ENCODE peak calls at places on chromosomes 4 and X, in four cellular contexts. F, R, H and A are unnamed samples.

GRCh38 chr4:137896221-137896737 is 345.9 kb downstream of the SLC7A11 start:
- DNase-seq in F (no peak), R (no peak), H (no peak), A (no peak)

GRCh38 chr4:2940267-2941137 is 22.7 kb downstream of the NOP14 start:
- DNase-seq in F (no peak), R (no peak), H (no peak), A (no peak)

GRCh38 chr4:21830272-21830671 is 118.3 kb downstream of the KCNIP4 start:
- DNase-seq in F (no peak), R (no peak), H (no peak), A (no peak)

GRCh38 chr4:30402276-30402675 is 317.9 kb upstream of the PCDH7 start:
- DNase-seq in F (no peak), R (no peak), H (no peak), A (no peak)

GRCh38 chr4:1116837-1117236 is 3.5 kb upstream of the RNF212 start:
- DNase-seq in F (no peak), R (no peak), H (no peak), A (no peak)

GRCh38 chrX:17374619-17375360 is at the start of gene NHS:
- DNase-seq in F (peak), R (no peak), H (no peak), A (peak)

GRCh38 chrX:23616361-23616760 is 50.9 kb upstream of the PRDX4 start:
- DNase-seq in F (peak), R (peak), H (no peak), A (peak)

GRCh38 chr4:142656178-142656577 is 189.9 kb downstream of the INPP4B start:
- DNase-seq in F (no peak), R (no peak), H (no peak), A (no peak)

GRCh38 chr4:152304220-152304619 is 231.7 kb downstream of the FBXW7 start:
- DNase-seq in F (no peak), R (no peak), H (peak), A (no peak)

GRCh38 chr4:38804654-38805295 is at the start of gene TLR1:
- DNase-seq in F (no peak), R (peak), H (peak), A (no peak)

GRCh38 chr4:41550308-41550707 is 12.4 kb downstream of the LIMCH1 start:
- DNase-seq in F (no peak), R (no peak), H (no peak), A (no peak)

GRCh38 chrX:1221296-1221845 is 8.9 kb upstream of the CRLF2 start:
- DNase-seq in F (no peak), R (no peak), H (no peak), A (no peak)

GRCh38 chr4:47313396-47313795 is 150.1 kb downstream of the COMMD8 start:
- DNase-seq in F (no peak), R (no peak), H (no peak), A (no peak)

GRCh38 chrX:118975831-118976598 is 1.6 kb downstream of the LONRF3 start:
- DNase-seq in F (peak), R (peak), H (no peak), A (peak)

GRCh38 chr4:175109933-175110332 is 191.8 kb downstream of the ADAM29 start:
- DNase-seq in F (no peak), R (no peak), H (peak), A (peak)

GRCh38 chr4:4358093-4358840 is 28.6 kb upstream of the NSG1 start:
- DNase-seq in F (no peak), R (no peak), H (no peak), A (no peak)

GRCh38 chrX:16953606-16954211 is 7.3 kb downstream of the REPS2 start:
- DNase-seq in F (no peak), R (no peak), H (no peak), A (no peak)

GRCh38 chr4:103634236-103634635 is 85.5 kb downstream of the TACR3 start:
- DNase-seq in F (no peak), R (no peak), H (no peak), A (no peak)

GRCh38 chrX:15468036-15468435 is 25.1 kb downstream of the PIR start:
- DNase-seq in F (no peak), R (no peak), H (no peak), A (peak)

GRCh38 chr4:123060039-123060770 is 137.8 kb upstream of the NUDT6 start:
- DNase-seq in F (no peak), R (no peak), H (no peak), A (no peak)

GRCh38 chr4:188107931-188108843 is 1.2 kb downstream of the TRIML2 start:
- DNase-seq in F (no peak), R (no peak), H (no peak), A (no peak)

GRCh38 chr4:24915121-24915922 is 2.5 kb upstream of the CCDC149 start:
- DNase-seq in F (no peak), R (peak), H (no peak), A (no peak)

GRCh38 chr4:55733874-55734437 is 85.6 kb upstream of the EXOC1L start:
- DNase-seq in F (peak), R (peak), H (no peak), A (no peak)

GRCh38 chr4:77342170-77342810 is 185.3 kb downstream of the CCNG2 start:
- DNase-seq in F (no peak), R (no peak), H (no peak), A (no peak)

GRCh38 chrX:29841750-29842149 is 373.6 kb upstream of the MAGEB2 start:
- DNase-seq in F (no peak), R (no peak), H (no peak), A (no peak)

GRCh38 chrX:12901486-12901885 is 4.9 kb upstream of the TLR8 start:
- DNase-seq in F (peak), R (peak), H (no peak), A (peak)

GRCh38 chrX:8803326-8803725 is 2.1 kb upstream of the FAM9A start:
- DNase-seq in F (no peak), R (no peak), H (no peak), A (no peak)

GRCh38 chr4:121740796-121741409 is 24.1 kb downstream of the SMIM43 start:
- DNase-seq in F (no peak), R (no peak), H (no peak), A (no peak)
- TF ChIP-seq BHLHE40 in F (no peak), R (no peak), H (no peak), A (no peak)

DNA sequence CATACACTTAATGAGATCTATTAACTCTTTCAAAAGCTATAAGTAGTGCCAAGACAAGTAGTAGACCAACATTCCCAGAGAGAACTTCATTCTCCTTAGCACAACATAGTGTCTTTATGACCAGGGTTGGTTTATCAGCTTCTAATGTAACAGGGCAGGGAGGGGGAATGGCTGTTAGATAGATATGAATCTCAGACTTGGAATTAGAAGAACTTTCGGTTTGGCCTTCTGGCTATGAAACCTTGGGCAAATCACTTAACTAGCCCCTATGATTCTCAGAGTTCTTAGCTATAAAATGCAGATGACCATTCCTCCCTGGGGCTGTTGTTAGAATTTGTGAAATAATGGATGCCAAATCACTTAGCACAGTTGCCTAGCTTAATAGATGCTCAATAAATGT is 132.2 kb downstream of the SLC10A7 start:
- DNase-seq in F (no peak), R (no peak), H (no peak), A (no peak)
- TF ChIP-seq TARDBP in F (no peak), R (no peak), H (no peak), A (no peak)

GRCh38 chr4:82562553-82562854 is 716 bp upstream of the TMEM150C start:
- DNase-seq in F (no peak), R (no peak), H (no peak), A (no peak)

GRCh38 chr4:82567444-82567843 is 5.7 kb upstream of the TMEM150C start:
- DNase-seq in F (no peak), R (no peak), H (no peak), A (no peak)

GRCh38 chr4:82560853-82561744 is 689 bp downstream of the TMEM150C start:
- DNase-seq in F (no peak), R (no peak), H (no peak), A (peak)

GRCh38 chr4:82559735-82560120 is 2.1 kb downstream of the TMEM150C start:
- DNase-seq in F (no peak), R (no peak), H (no peak), A (no peak)

DNA sequence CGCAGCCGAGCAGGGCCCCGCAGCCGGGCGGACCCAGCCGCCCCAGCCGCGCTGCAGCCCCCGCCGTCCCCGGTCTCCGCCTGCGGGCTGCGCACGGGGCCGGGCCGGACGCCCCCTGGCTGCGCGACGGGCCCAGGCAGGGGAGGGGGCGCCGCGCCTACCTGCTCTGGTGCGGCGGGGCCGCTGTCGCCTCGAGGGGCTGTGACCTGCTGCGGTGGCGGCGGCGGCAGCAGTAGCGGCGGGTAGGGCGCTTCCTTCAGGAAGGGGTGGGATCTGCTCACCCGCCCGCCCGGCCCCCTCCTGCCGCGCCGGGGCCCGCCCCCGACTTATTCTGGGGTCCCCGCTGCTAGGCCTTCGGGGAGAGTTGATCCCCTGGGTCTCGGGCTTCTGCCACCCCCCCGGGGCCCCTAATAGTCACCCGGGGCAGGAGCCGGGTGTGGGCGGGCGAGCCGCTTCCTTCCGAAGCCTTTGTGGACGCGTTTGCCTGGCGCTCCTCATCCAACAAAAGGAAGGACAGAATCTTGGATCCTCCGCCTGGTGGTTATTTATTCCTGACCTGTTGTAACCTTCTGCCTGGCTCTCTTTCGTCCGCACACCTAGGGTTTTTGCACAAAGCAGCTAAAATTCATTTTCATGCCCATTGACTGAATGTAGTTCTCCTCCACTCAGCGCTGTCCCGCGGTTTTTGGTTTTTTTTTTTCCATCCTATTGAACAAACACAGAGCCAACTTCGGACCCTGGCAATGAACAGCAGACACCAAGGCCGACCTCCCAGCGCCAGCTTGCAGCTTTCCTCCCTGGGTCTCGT is at the start of gene TMEM150C:
- DNase-seq in F (no peak), R (no peak), H (no peak), A (peak)
- TF ChIP-seq BHLHE40 in F (no peak), R (no peak), H (no peak), A (no peak)

DNA sequence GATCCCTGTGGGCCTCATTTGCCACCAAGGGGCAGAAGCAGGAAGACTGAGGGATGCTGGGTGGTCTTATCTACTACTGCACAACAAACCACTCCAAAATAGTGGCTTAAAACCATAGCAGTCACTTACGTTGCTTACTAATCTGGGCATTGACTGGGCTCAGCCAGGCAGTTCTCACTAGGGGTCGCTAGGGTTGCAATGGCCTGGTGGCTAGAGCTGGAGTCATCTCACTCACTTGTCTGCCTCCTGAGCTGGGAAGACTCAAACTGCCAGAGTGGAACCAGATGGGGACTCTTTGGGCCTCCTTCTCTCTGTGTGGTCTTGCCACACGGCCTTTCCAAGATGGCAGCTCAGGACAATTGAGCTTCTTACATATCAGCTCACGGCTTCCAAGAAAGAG is 216.3 kb upstream of the BCOR start:
- DNase-seq in F (no peak), R (no peak), H (no peak), A (peak)
- TF ChIP-seq TARDBP in F (no peak), R (no peak), H (no peak), A (no peak)

DNA sequence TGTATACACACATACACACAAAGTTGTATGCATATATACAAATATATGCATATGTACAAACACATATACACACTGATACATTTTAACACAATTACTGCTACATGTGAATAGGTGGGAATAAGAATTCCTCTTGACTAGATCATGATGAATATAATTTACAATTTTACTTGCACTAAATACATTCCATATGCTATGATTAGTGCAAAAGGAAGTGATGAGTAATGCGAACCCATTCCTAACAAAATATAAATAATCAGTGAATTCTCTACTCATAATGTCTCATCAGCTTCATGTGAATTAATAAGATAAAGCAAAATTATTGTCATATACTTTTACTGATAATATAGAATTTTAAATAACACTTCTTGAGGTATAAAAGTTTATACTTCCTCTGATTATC is 1077.3 kb upstream of the PCDH10 start:
- DNase-seq in F (no peak), R (no peak), H (no peak), A (no peak)
- TF ChIP-seq BHLHE40 in F (no peak), R (no peak), H (no peak), A (no peak)

DNA sequence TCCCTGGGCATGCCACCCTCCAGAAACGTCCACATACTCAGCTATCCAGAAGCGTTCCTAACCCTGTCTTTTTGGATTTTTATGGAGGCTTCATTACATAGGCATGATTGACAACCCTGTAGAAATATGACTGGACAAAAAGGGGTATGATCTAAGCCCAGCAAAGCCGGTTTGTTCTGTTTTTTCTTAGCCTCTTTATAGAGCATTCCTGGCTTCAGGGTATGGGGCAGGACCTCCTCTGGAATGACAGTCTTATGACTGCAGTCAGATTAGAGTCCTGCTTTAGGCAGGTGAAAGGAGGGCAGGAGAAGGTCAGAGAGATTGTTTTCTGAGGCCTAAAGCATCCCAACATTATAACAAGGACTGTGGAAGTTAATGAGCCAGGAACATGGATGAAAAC is 137.4 kb downstream of the DCLK2 start:
- DNase-seq in F (no peak), R (no peak), H (no peak), A (no peak)
- TF ChIP-seq TARDBP in F (no peak), R (no peak), H (no peak), A (no peak)

DNA sequence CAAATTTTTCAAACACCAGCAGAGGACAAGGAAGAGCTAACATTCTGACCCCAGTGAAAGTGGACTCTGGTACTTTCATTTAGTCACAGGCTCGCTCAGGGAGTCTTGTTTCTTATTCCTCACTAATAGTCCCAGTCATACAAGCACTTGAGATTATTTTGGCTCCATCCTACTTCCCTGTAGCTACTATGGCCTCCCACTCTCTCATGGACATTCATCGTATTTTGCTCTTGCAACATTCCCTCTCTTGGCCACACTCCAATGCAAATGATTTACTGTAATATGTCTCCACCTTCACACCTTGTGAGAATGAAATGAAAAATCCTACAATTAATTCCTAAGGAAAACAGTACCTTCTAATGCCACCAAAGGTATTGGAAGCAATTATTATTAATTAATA is 21.3 kb downstream of the PLRG1 start:
- DNase-seq in F (no peak), R (no peak), H (no peak), A (no peak)
- TF ChIP-seq BHLHE40 in F (no peak), R (no peak), H (no peak), A (no peak)